ENCODE peak calls at places on chromosomes 12 and 14, in four cellular contexts. K is left ventricle myocardium inferior, J is AG04450, A is choroid plexus epithelial cell. X is an unnamed sample.

GRCh38 chr12:22480016-22480415 is 64.3 kb downstream of the C2CD5 start:
- DNase-seq in A (no peak), K (no peak), J (no peak), X (no peak)

GRCh38 chr12:132620893-132621656 is 2.5 kb downstream of the P2RX2 start:
- DNase-seq in K (no peak), A (no peak), J (no peak), X (no peak)

GRCh38 chr12:120199025-120199424 is 1.9 kb downstream of the RPLP0 start:
- DNase-seq in J (no peak), A (no peak), K (no peak), X (no peak)

GRCh38 chr14:24117179-24117578 is 2.4 kb upstream of the NRL start:
- DNase-seq in A (no peak), K (no peak), J (no peak), X (no peak)

GRCh38 chr14:92973265-92973797 is 50.4 kb downstream of the CHGA start:
- DNase-seq in A (peak), K (peak), J (no peak), X (no peak)

GRCh38 chr14:69318901-69319475 is 59.0 kb downstream of the GALNT16 start:
- DNase-seq in K (no peak), A (no peak), J (no peak), X (no peak)

GRCh38 chr14:68761391-68761790 is 31.5 kb downstream of the ZFP36L1 start:
- DNase-seq in J (no peak), K (no peak), A (no peak), X (no peak)

GRCh38 chr14:71362920-71363584 is 455.8 kb downstream of the PCNX1 start:
- DNase-seq in A (peak), J (no peak), K (no peak), X (no peak)

GRCh38 chr12:118874698-118875548 is 106.4 kb upstream of the SRRM4 start:
- DNase-seq in K (no peak), A (no peak), J (no peak), X (no peak)

GRCh38 chr14:35940291-35940690 is 114.2 kb downstream of the BRMS1L start:
- DNase-seq in J (no peak), K (no peak), A (no peak), X (no peak)

GRCh38 chr12:113479578-113480335 is 8.1 kb upstream of the LHX5 start:
- DNase-seq in J (no peak), A (peak), K (peak), X (no peak)

GRCh38 chr12:24534632-24535031 is 414.3 kb downstream of the BCAT1 start:
- DNase-seq in K (peak), J (no peak), A (no peak), X (no peak)

GRCh38 chr12:2110841-2111566 is 58.2 kb downstream of the CACNA1C start:
- DNase-seq in K (no peak), A (no peak), J (no peak), X (no peak)

GRCh38 chr12:109140560-109140959 is 24.2 kb downstream of the ACACB start:
- DNase-seq in K (no peak), A (no peak), J (no peak), X (no peak)

GRCh38 chr12:79822475-79822874 is 112.4 kb downstream of the PPP1R12A start:
- DNase-seq in A (no peak), J (no peak), K (no peak), X (no peak)

GRCh38 chr14:89430271-89430620 is 13.2 kb upstream of the FOXN3 start:
- DNase-seq in A (peak), J (no peak), K (no peak), X (no peak)

GRCh38 chr14:105448706-105449111 is 25.9 kb upstream of the CRIP2 start:
- DNase-seq in K (peak), A (peak), J (peak), X (no peak)

GRCh38 chr14:73759183-73759713 is 45.1 kb upstream of the PNMA1 start:
- DNase-seq in A (peak), K (peak), J (no peak), X (no peak)

DNA sequence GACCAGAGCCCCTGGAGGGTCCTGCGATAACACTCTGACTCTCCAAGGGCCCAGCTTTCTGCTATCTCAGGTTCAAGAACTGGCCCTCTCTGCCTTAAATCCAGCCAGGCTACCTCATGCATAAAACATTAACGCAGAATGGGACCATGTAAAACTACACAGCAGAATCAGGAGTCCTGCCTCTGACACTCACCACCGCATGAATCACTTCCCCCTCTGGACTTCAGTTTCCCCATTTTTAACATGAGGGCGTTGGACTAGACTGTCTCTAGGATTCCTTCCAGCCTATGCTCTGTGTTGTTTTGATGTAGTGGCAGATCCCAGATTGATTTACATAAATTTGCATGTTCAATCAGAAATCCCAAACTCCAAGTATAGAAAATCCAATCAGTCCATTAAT is 3.3 kb downstream of the NCKAP5L start:
- DNase-seq in K (no peak), A (peak), J (no peak), X (no peak)
- H3K4me3 ChIP-seq in K (peak), A (no peak), J (peak), X (peak)

DNA sequence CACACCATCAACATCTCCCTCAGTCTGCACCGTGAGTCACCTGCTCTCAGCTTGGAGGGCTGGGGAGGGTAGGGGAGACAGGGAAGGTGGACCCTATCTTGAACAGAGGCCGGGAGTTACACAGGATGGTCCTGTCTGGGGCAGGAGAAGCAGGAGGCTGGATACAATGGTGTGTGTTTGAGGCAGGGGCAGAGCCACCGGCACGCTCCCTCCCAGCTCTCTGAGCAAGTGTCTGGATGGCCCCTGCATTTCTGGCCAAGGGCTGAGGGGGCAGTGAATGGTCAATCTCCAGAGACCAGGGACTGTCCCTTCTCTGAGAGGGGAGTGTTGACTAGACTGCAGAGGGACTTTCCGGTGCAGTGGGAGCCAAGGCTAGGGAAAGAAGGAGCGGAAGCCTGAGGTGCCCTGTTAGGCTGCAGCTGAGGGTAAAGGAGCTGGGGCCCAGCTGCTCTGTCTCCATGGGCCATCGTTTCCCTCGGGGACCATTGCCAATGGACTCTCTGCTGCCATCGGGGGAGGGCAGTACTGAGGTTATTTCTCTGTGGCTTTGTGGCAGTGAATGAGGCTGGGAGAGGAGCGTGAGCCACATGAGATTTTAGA is 1.9 kb downstream of the LRP1-AS start:
- DNase-seq in A (no peak), K (no peak), J (no peak), X (no peak)
- TF ChIP-seq CTCF in A (no peak), K (no peak), J (no peak), X (no peak)

GRCh38 chr14:65228436-65228835 is 126.1 kb upstream of the MAX start:
- DNase-seq in A (no peak), J (no peak), K (no peak), X (no peak)

GRCh38 chr14:65228956-65229355 is 126.6 kb upstream of the MAX start:
- DNase-seq in A (no peak), K (no peak), J (no peak), X (no peak)

GRCh38 chr14:65231286-65231980 is 129.1 kb upstream of the MAX start:
- DNase-seq in A (no peak), K (no peak), J (no peak), X (no peak)

GRCh38 chr14:65229431-65230286 is 127.3 kb upstream of the MAX start:
- DNase-seq in K (peak), A (peak), J (no peak), X (no peak)

DNA sequence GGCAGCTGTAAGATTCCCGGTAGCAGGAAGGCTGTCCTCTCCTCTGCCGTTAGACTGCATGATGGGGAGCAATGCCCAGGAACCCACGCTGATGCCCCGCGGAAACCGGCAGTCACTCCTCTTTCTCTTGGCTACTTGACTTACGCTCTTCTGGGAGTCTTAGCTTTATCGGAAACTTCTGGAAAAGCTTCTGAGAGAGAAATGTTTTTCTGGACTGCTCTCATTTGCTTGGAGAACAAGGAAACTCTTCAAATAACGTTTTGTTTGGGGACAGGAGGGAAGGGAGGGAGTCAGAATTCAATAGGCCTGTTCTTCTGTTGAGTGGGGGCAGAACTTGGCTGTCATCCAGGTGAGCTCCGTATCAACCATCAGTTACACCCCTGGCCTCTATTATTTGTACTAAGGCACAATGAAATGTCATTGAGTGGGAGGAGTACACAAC is 128.0 kb upstream of the MAX start:
- DNase-seq in J (no peak), K (peak), A (no peak), X (no peak)
- H3K4me3 ChIP-seq in J (peak), K (peak), A (peak), X (peak)

GRCh38 chr14:60721331-60722162 is 2.6 kb downstream of the SIX4 start:
- DNase-seq in A (peak), J (no peak), K (no peak), X (no peak)
- TF ChIP-seq CTCF in A (peak), J (peak), K (peak), X (peak)

GRCh38 chr14:52365071-52365470 is 51.0 kb downstream of the PTGER2 start:
- DNase-seq in A (no peak), K (no peak), J (no peak), X (no peak)
- H3K4me3 ChIP-seq in A (no peak), K (no peak), J (no peak), X (no peak)

DNA sequence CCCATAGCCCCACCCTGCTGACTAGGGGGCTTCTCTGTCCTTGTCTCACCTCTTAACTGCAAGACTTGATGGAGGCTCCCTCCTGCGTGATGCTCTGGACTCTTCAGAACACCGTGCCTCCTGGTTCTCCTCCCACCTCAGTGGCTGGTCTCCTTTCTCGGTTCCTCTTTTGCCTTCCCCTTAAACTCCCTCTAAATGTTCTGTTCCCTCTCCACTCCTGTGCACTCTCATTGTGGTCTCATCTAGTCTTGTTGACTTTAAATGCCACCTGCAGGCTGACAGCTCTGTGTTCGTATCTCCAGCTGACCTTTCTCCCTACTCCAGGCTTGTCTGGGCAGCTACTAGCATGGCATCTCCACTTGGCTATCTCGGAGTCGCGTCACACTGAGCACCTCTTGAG is 28.3 kb downstream of the DYNC1H1 start:
- DNase-seq in J (no peak), A (no peak), K (no peak), X (no peak)
- TF ChIP-seq CTCF in J (no peak), A (no peak), K (no peak), X (no peak)

DNA sequence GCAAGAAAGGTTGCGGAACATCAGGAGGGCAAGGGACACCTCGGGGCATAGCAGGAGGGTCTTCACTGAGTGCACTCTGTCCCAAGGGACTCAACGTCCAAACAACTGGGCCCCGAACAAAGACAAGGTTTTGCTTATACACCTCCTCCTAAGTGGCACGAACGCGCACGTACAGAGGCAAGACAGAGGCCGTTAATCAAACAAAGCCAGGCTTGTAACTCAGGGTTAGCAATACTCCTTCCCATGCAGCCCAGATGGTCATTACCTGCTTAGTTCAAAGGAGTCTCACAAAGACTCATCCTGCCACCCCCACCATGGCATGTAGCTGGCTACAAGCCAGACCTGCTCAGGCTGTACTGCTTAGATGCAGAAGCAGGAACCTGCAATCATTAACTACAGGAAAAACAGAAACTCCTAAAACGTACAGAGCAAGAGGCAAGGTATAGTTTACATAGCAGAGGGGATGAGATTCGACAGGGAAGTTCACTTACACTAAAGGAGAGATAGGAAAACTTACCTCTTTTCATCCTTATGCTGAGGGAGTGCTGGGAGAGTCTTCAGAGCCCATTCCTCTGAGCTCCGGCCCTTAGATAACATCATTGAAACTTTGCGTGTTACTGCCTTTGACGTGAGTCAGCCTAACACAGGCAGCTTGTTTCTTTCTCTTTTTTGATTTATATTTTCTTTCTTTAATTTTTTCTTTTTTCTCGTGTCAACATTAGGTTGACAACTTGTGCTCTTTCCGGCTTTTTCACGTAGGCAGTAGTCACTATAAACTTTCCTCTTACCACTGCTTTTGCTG is 1319.1 kb downstream of the TMEM121 start:
- DNase-seq in K (no peak), A (no peak), J (no peak), X (no peak)
- H3K4me3 ChIP-seq in K (peak), A (no peak), J (no peak), X (peak)

X was measured in esophagus squamous epithelium.